ENCODE peak calls at places on chromosomes 2 and 18, in eight cellular contexts. H is AG04449, T is esophagus squamous epithelium, P is endodermal cell, N is heart left ventricle, S is transverse colon, B is WERI-Rb-1, D is IMR-90. A is an unnamed sample.

GRCh38 chr2:185978634-185979405 is 240.2 kb downstream of the FSIP2 start:
- DNase-seq in D (peak; percentile 4), S (no peak), P (no peak), B (no peak), N (no peak), T (no peak), H (no peak), A (no peak)

GRCh38 chr2:239476757-239477565 is 76.1 kb upstream of the HDAC4 start:
- DNase-seq in P (no peak), B (no peak), S (no peak), D (no peak), H (no peak), N (no peak), T (no peak), A (no peak)

GRCh38 chr18:45456076-45457066 is 158.9 kb upstream of the SLC14A2 start:
- DNase-seq in S (no peak), D (no peak), N (no peak), H (no peak), T (no peak), B (no peak), P (no peak), A (no peak)

GRCh38 chr2:119553687-119554344 is 9.6 kb downstream of the CFAP221 start:
- DNase-seq in B (no peak), D (no peak), P (no peak), H (no peak), T (no peak), N (no peak), S (no peak), A (no peak)

GRCh38 chr2:124025896-124026295 is 809 bp downstream of the CNTNAP5 start:
- DNase-seq in B (peak; percentile 8), T (no peak), S (no peak), N (no peak), P (no peak), H (no peak), D (no peak), A (no peak)

GRCh38 chr2:203572316-203572715 is 37.2 kb upstream of the RAPH1 start:
- DNase-seq in D (no peak), B (no peak), H (no peak), S (no peak), N (no peak), T (no peak), P (no peak), A (no peak)

GRCh38 chr2:8160959-8161358 is 520.9 kb upstream of the ID2 start:
- DNase-seq in D (no peak), P (no peak), S (no peak), B (no peak), N (no peak), T (no peak), H (no peak), A (no peak)

GRCh38 chr2:40317756-40318155 is 134.1 kb downstream of the SLC8A1 start:
- DNase-seq in S (no peak), T (no peak), N (no peak), P (no peak), B (no peak), D (no peak), H (no peak), A (no peak)

GRCh38 chr2:208175069-208175842 is 11.9 kb upstream of the CRYGA start:
- DNase-seq in N (peak; percentile 77), B (peak; percentile 86), H (peak; percentile 17), T (no peak), S (peak; percentile 79), D (peak; percentile 71), P (peak; percentile 93), A (peak; percentile 69)

GRCh38 chr2:234708091-234708683 is 211.3 kb upstream of the ARL4C start:
- DNase-seq in P (peak; percentile 61), H (no peak), T (no peak), B (no peak), D (no peak), N (no peak), S (no peak), A (no peak)

GRCh38 chr2:180747728-180748127 is 232.7 kb upstream of the UBE2E3 start:
- DNase-seq in P (no peak), B (no peak), H (no peak), N (no peak), T (no peak), S (no peak), D (peak; percentile 10), A (no peak)

GRCh38 chr18:55220523-55220922 is 261.3 kb upstream of the CCDC68 start:
- DNase-seq in P (no peak), T (no peak), S (no peak), N (no peak), H (no peak), B (no peak), D (no peak), A (no peak)

GRCh38 chr2:205216580-205216979 is 465.7 kb upstream of the NRP2 start:
- DNase-seq in T (no peak), S (no peak), H (no peak), B (no peak), N (no peak), D (no peak), P (no peak), A (no peak)

GRCh38 chr2:143513081-143513480 is 383.9 kb downstream of the ARHGAP15 start:
- DNase-seq in P (peak; percentile 74), B (peak; percentile 20), T (no peak), N (peak; percentile 33), S (no peak), H (no peak), D (peak; percentile 75), A (peak; percentile 9)

GRCh38 chr2:121359170-121359569 is 74.2 kb upstream of the TFCP2L1 start:
- DNase-seq in S (no peak), H (no peak), D (no peak), P (no peak), B (no peak), N (no peak), T (no peak), A (no peak)

GRCh38 chr2:222353998-222354397 is 55.2 kb upstream of the PAX3 start:
- DNase-seq in P (no peak), S (no peak), D (no peak), N (no peak), B (no peak), H (no peak), T (no peak), A (no peak)

GRCh38 chr2:66508358-66509071 is 73.6 kb downstream of the MEIS1 start:
- DNase-seq in T (no peak), S (no peak), N (no peak), P (peak; percentile 55), B (no peak), D (peak; percentile 49), H (no peak), A (no peak)

GRCh38 chr2:199806179-199806578 is 44.8 kb downstream of the FTCDNL1 start:
- DNase-seq in D (peak; percentile 74), N (no peak), P (no peak), B (no peak), H (no peak), T (no peak), S (no peak), A (no peak)

GRCh38 chr2:67463810-67464209 is 66.7 kb downstream of the ETAA1 start:
- DNase-seq in P (no peak), T (no peak), D (peak; percentile 67), N (no peak), S (no peak), B (no peak), H (no peak), A (no peak)

GRCh38 chr2:134426721-134427120 is 172.8 kb downstream of the MGAT5 start:
- DNase-seq in D (no peak), P (no peak), H (no peak), B (no peak), S (no peak), N (no peak), T (no peak), A (no peak)

GRCh38 chr2:240914645-240915525 is 8.7 kb downstream of the CROCC2 start:
- DNase-seq in P (no peak), T (no peak), H (no peak), S (no peak), D (no peak), N (no peak), B (no peak), A (no peak)

GRCh38 chr2:2640818-2641217 is 309.7 kb upstream of the MYT1L start:
- DNase-seq in T (no peak), B (no peak), S (no peak), P (no peak), N (no peak), D (no peak), H (no peak), A (no peak)

GRCh38 chr18:69250305-69251151 is 150.2 kb upstream of the DOK6 start:
- DNase-seq in S (no peak), T (no peak), D (peak; percentile 55), H (peak; percentile 1), B (peak; percentile 33), P (no peak), N (no peak), A (no peak)
- H3K4me3 ChIP-seq in S (no peak overlapping the region), T (no peak overlapping the region), D (no peak overlapping the region), H (no peak overlapping the region), B (peak overlapping the region; percentile 10), P (no peak overlapping the region), N (no peak overlapping the region), A (no peak overlapping the region)

GRCh38 chr2:96800762-96801463 is 15.2 kb upstream of the CNNM3 start:
- DNase-seq in S (peak; percentile 85), T (peak; percentile 13), N (peak; percentile 61), B (peak; percentile 80), P (peak; percentile 92), D (peak; percentile 41), H (no peak), A (peak; percentile 44)
- H3K4me3 ChIP-seq in S (no peak overlapping the region), T (no peak overlapping the region), N (no peak overlapping the region), B (no peak overlapping the region), P (no peak overlapping the region), D (no peak overlapping the region), H (no peak overlapping the region), A (peak overlapping the region; percentile 31)

DNA sequence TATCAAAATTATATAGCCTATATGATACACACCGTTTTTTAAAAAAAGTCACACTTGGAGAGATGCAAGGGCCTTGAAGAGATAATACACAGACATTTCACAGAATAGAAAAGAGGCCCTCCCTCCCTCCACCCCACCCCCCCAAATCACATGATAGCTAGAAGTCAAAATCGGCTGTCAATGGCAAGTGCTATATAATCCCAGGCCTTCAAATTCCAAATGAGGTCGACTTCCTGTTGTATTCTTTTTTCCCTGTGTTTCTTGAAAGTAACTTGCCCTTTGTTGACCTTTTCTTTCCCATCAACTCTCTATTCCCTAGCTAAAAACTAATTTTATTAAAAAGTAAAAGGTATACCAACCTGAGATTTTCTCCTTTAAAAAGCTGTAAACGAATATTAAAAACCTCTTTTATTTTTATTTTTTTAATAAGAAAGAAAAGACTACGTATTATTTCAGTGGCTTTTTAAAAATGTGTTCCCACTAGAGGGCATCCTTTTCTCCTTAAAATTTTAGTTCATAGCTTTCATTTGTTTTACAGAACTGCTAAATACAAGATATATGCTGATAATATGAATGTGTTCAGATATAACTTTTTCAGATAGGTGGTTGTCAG is 46.6 kb downstream of the KCMF1 start:
- DNase-seq in N (no peak), H (no peak), D (peak; percentile 36), B (no peak), S (no peak), T (no peak), P (no peak), A (no peak)
- H3K4me3 ChIP-seq in N (no peak overlapping the region), H (no peak overlapping the region), D (no peak overlapping the region), B (no peak overlapping the region), S (no peak overlapping the region), T (no peak overlapping the region), P (no peak overlapping the region), A (no peak overlapping the region)

GRCh38 chr2:36147670-36148390 is 207.7 kb upstream of the CRIM1 start:
- DNase-seq in N (no peak), P (no peak), D (no peak), S (no peak), B (no peak), H (no peak), T (no peak), A (no peak)
- H3K4me3 ChIP-seq in N (no peak overlapping the region), P (no peak overlapping the region), D (no peak overlapping the region), S (no peak overlapping the region), B (no peak overlapping the region), H (no peak overlapping the region), T (no peak overlapping the region), A (no peak overlapping the region)

A was measured in Jurkat, Clone E6-1.